ENCODE peak calls at places on chromosomes 1 and 21, in ten cellular contexts. One of them, this sample, is unnamed. For H3K4me1 and H3K27me3, the result is how much of the 10 kb centered on the place peaks cover.

GRCh38 chr21:32802954-32803353 is 31.4 kb upstream of the PAXBP1 start:
- DNase-seq in IMR-90: no peak
- DNase-seq in thoracic aorta: no peak
- DNase-seq in sigmoid colon: no peak
- DNase-seq in heart right ventricle: no peak
- DNase-seq in cardiac muscle cell: no peak
- DNase-seq in body of pancreas: no peak
- DNase-seq in hepatocyte: no peak
- DNase-seq in neural progenitor cell: no peak
- DNase-seq in Caco-2: no peak
- DNase-seq in this sample: no peak

GRCh38 chr1:219323426-219323825 is 149.7 kb downstream of the LYPLAL1 start:
- DNase-seq in IMR-90: peak
- DNase-seq in thoracic aorta: no peak
- DNase-seq in sigmoid colon: no peak
- DNase-seq in heart right ventricle: no peak
- DNase-seq in cardiac muscle cell: peak
- DNase-seq in body of pancreas: no peak
- DNase-seq in hepatocyte: no peak
- DNase-seq in neural progenitor cell: no peak
- DNase-seq in Caco-2: no peak
- DNase-seq in this sample: no peak

GRCh38 chr1:90833497-90834087 is 116.5 kb upstream of the BARHL2 start:
- DNase-seq in IMR-90: no peak
- DNase-seq in thoracic aorta: no peak
- DNase-seq in sigmoid colon: no peak
- DNase-seq in heart right ventricle: no peak
- DNase-seq in cardiac muscle cell: no peak
- DNase-seq in body of pancreas: no peak
- DNase-seq in hepatocyte: no peak
- DNase-seq in neural progenitor cell: peak
- DNase-seq in Caco-2: no peak
- DNase-seq in this sample: no peak

GRCh38 chr1:107920578-107920977 is 44.4 kb downstream of the VAV3 start:
- DNase-seq in IMR-90: no peak
- DNase-seq in thoracic aorta: no peak
- DNase-seq in sigmoid colon: no peak
- DNase-seq in heart right ventricle: no peak
- DNase-seq in cardiac muscle cell: no peak
- DNase-seq in body of pancreas: no peak
- DNase-seq in hepatocyte: no peak
- DNase-seq in neural progenitor cell: no peak
- DNase-seq in Caco-2: no peak
- DNase-seq in this sample: no peak

GRCh38 chr1:202056644-202057334 is 46.4 kb downstream of the ELF3 start:
- DNase-seq in IMR-90: no peak
- DNase-seq in thoracic aorta: no peak
- DNase-seq in sigmoid colon: no peak
- DNase-seq in heart right ventricle: peak
- DNase-seq in cardiac muscle cell: no peak
- DNase-seq in body of pancreas: peak
- DNase-seq in hepatocyte: peak
- DNase-seq in neural progenitor cell: no peak
- DNase-seq in Caco-2: peak
- DNase-seq in this sample: no peak

GRCh38 chr1:240086726-240087125 is 5.0 kb upstream of the FMN2 start:
- DNase-seq in IMR-90: peak
- DNase-seq in thoracic aorta: no peak
- DNase-seq in sigmoid colon: no peak
- DNase-seq in heart right ventricle: no peak
- DNase-seq in cardiac muscle cell: no peak
- DNase-seq in body of pancreas: no peak
- DNase-seq in hepatocyte: no peak
- DNase-seq in neural progenitor cell: no peak
- DNase-seq in Caco-2: no peak
- DNase-seq in this sample: no peak

GRCh38 chr1:1309525-1310385 is 1.4 kb downstream of the PUSL1 start:
- DNase-seq in IMR-90: no peak
- DNase-seq in thoracic aorta: no peak
- DNase-seq in sigmoid colon: no peak
- DNase-seq in heart right ventricle: no peak
- DNase-seq in cardiac muscle cell: no peak
- DNase-seq in body of pancreas: no peak
- DNase-seq in hepatocyte: no peak
- DNase-seq in neural progenitor cell: no peak
- DNase-seq in Caco-2: no peak
- DNase-seq in this sample: peak

GRCh38 chr1:59776960-59777852 is 37.5 kb upstream of the HOOK1 start:
- DNase-seq in IMR-90: peak
- DNase-seq in thoracic aorta: no peak
- DNase-seq in sigmoid colon: no peak
- DNase-seq in heart right ventricle: no peak
- DNase-seq in cardiac muscle cell: peak
- DNase-seq in body of pancreas: no peak
- DNase-seq in hepatocyte: no peak
- DNase-seq in neural progenitor cell: no peak
- DNase-seq in Caco-2: no peak
- DNase-seq in this sample: peak

GRCh38 chr1:166840309-166841302 is 1.3 kb downstream of the POGK start:
- DNase-seq in IMR-90: peak
- DNase-seq in thoracic aorta: no peak
- DNase-seq in sigmoid colon: no peak
- DNase-seq in heart right ventricle: peak
- DNase-seq in cardiac muscle cell: peak
- DNase-seq in body of pancreas: peak
- DNase-seq in hepatocyte: peak
- DNase-seq in neural progenitor cell: no peak
- DNase-seq in Caco-2: peak
- DNase-seq in this sample: peak

GRCh38 chr1:3536395-3536794 is 74.9 kb downstream of the MEGF6 start:
- DNase-seq in IMR-90: no peak
- DNase-seq in thoracic aorta: no peak
- DNase-seq in sigmoid colon: no peak
- DNase-seq in heart right ventricle: no peak
- DNase-seq in cardiac muscle cell: no peak
- DNase-seq in body of pancreas: no peak
- DNase-seq in hepatocyte: no peak
- DNase-seq in neural progenitor cell: no peak
- DNase-seq in Caco-2: no peak
- DNase-seq in this sample: no peak

DNA sequence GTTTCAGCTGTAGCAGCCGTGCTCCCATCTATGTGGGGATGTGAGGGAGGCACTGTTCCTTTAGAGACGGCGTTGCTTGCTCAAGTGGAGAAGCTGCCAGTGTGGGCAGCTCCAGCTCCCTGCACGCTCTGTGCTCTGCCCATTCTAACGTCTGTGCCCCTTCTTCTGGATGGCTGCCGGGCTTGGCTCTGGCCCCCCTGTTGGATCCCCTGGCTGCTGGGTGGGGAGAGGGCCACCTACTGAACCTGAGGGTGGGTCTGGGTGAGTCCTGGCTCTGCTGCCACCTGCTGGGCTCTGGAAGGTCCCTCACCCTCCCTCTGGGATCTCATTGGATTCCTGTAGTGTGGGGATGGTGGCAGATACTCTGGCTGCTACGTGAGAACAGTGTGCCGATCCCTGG is 5.0 kb downstream of the PFKL start:
- DNase-seq in IMR-90: peak
- DNase-seq in thoracic aorta: no peak
- DNase-seq in sigmoid colon: no peak
- DNase-seq in heart right ventricle: no peak
- DNase-seq in cardiac muscle cell: peak
- DNase-seq in body of pancreas: no peak
- DNase-seq in hepatocyte: peak
- DNase-seq in neural progenitor cell: peak
- DNase-seq in Caco-2: peak
- DNase-seq in this sample: peak
- H3K4me1 ChIP-seq in IMR-90: under half
- H3K4me1 ChIP-seq in thoracic aorta: under half
- H3K4me1 ChIP-seq in sigmoid colon: under half
- H3K4me1 ChIP-seq in heart right ventricle: under half
- H3K4me1 ChIP-seq in cardiac muscle cell: under half
- H3K4me1 ChIP-seq in body of pancreas: under half
- H3K4me1 ChIP-seq in hepatocyte: under half
- H3K4me1 ChIP-seq in neural progenitor cell: under half
- H3K4me1 ChIP-seq in Caco-2: under half
- H3K4me1 ChIP-seq in this sample: under half

DNA sequence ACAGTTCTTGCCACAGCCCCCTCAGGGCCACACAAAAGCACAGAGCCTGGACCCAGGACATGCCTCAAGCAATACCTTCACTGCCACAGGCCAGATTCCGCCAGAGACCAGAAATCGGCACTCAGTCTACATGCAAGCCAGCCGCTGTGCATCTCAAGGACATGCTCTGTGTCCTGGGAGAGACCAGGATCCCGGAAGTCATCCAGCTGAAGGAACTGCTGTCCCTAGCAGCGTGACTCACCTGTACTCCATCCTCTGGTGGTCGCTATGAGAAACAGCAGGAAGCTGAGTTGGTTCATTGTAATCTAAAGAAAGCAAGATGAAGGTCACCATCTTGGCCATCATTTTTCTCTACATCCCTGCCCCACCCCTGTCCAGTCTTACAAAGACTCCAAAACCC is 401 bp downstream of the ITLN1 start:
- DNase-seq in IMR-90: no peak
- DNase-seq in thoracic aorta: no peak
- DNase-seq in sigmoid colon: no peak
- DNase-seq in heart right ventricle: no peak
- DNase-seq in cardiac muscle cell: no peak
- DNase-seq in body of pancreas: no peak
- DNase-seq in hepatocyte: no peak
- DNase-seq in neural progenitor cell: peak
- DNase-seq in Caco-2: peak
- DNase-seq in this sample: peak
- H3K27me3 ChIP-seq in IMR-90: under half
- H3K27me3 ChIP-seq in thoracic aorta: under half
- H3K27me3 ChIP-seq in sigmoid colon: under half
- H3K27me3 ChIP-seq in heart right ventricle: under half
- H3K27me3 ChIP-seq in cardiac muscle cell: under half
- H3K27me3 ChIP-seq in body of pancreas: under half
- H3K27me3 ChIP-seq in hepatocyte: under half
- H3K27me3 ChIP-seq in neural progenitor cell: under half
- H3K27me3 ChIP-seq in Caco-2: under half
- H3K27me3 ChIP-seq in this sample: under half

GRCh38 chr1:154330669-154331068 is 5.3 kb downstream of the ATP8B2 start:
- DNase-seq in IMR-90: no peak
- DNase-seq in thoracic aorta: no peak
- DNase-seq in sigmoid colon: no peak
- DNase-seq in heart right ventricle: no peak
- DNase-seq in cardiac muscle cell: no peak
- DNase-seq in body of pancreas: no peak
- DNase-seq in hepatocyte: no peak
- DNase-seq in neural progenitor cell: no peak
- DNase-seq in Caco-2: no peak
- DNase-seq in this sample: no peak

GRCh38 chr1:154327466-154328317 is 2.4 kb downstream of the ATP8B2 start:
- DNase-seq in IMR-90: no peak
- DNase-seq in thoracic aorta: no peak
- DNase-seq in sigmoid colon: no peak
- DNase-seq in heart right ventricle: no peak
- DNase-seq in cardiac muscle cell: no peak
- DNase-seq in body of pancreas: no peak
- DNase-seq in hepatocyte: no peak
- DNase-seq in neural progenitor cell: no peak
- DNase-seq in Caco-2: no peak
- DNase-seq in this sample: peak

GRCh38 chr1:154329551-154330131 is 4.3 kb downstream of the ATP8B2 start:
- DNase-seq in IMR-90: no peak
- DNase-seq in thoracic aorta: no peak
- DNase-seq in sigmoid colon: no peak
- DNase-seq in heart right ventricle: no peak
- DNase-seq in cardiac muscle cell: no peak
- DNase-seq in body of pancreas: no peak
- DNase-seq in hepatocyte: no peak
- DNase-seq in neural progenitor cell: no peak
- DNase-seq in Caco-2: no peak
- DNase-seq in this sample: peak

GRCh38 chr1:154328318-154329151 is 3.2 kb downstream of the ATP8B2 start:
- DNase-seq in IMR-90: peak
- DNase-seq in thoracic aorta: peak
- DNase-seq in sigmoid colon: peak
- DNase-seq in heart right ventricle: peak
- DNase-seq in cardiac muscle cell: peak
- DNase-seq in body of pancreas: peak
- DNase-seq in hepatocyte: peak
- DNase-seq in neural progenitor cell: peak
- DNase-seq in Caco-2: peak
- DNase-seq in this sample: peak

GRCh38 chr1:154329152-154329521 is 3.8 kb downstream of the ATP8B2 start:
- DNase-seq in IMR-90: no peak
- DNase-seq in thoracic aorta: no peak
- DNase-seq in sigmoid colon: no peak
- DNase-seq in heart right ventricle: no peak
- DNase-seq in cardiac muscle cell: no peak
- DNase-seq in body of pancreas: no peak
- DNase-seq in hepatocyte: no peak
- DNase-seq in neural progenitor cell: peak
- DNase-seq in Caco-2: no peak
- DNase-seq in this sample: peak
- TF ChIP-seq CTCF in IMR-90: peak
- TF ChIP-seq CTCF in thoracic aorta: no peak
- TF ChIP-seq CTCF in sigmoid colon: no peak
- TF ChIP-seq CTCF in heart right ventricle: no peak
- TF ChIP-seq CTCF in cardiac muscle cell: peak
- TF ChIP-seq CTCF in body of pancreas: no peak
- TF ChIP-seq CTCF in hepatocyte: peak
- TF ChIP-seq CTCF in neural progenitor cell: peak
- TF ChIP-seq CTCF in Caco-2: peak
- TF ChIP-seq CTCF in this sample: peak

GRCh38 chr1:234897754-234898454 is 230.7 kb downstream of the TOMM20 start:
- DNase-seq in IMR-90: no peak
- DNase-seq in thoracic aorta: no peak
- DNase-seq in sigmoid colon: no peak
- DNase-seq in heart right ventricle: no peak
- DNase-seq in cardiac muscle cell: no peak
- DNase-seq in body of pancreas: no peak
- DNase-seq in hepatocyte: no peak
- DNase-seq in neural progenitor cell: no peak
- DNase-seq in Caco-2: no peak
- DNase-seq in this sample: no peak

GRCh38 chr1:234897365-234897699 is 231.3 kb downstream of the TOMM20 start:
- DNase-seq in IMR-90: no peak
- DNase-seq in thoracic aorta: no peak
- DNase-seq in sigmoid colon: no peak
- DNase-seq in heart right ventricle: no peak
- DNase-seq in cardiac muscle cell: no peak
- DNase-seq in body of pancreas: no peak
- DNase-seq in hepatocyte: no peak
- DNase-seq in neural progenitor cell: no peak
- DNase-seq in Caco-2: no peak
- DNase-seq in this sample: no peak

GRCh38 chr1:234900601-234901000 is 228.0 kb downstream of the TOMM20 start:
- DNase-seq in IMR-90: no peak
- DNase-seq in thoracic aorta: no peak
- DNase-seq in sigmoid colon: peak
- DNase-seq in heart right ventricle: no peak
- DNase-seq in cardiac muscle cell: no peak
- DNase-seq in body of pancreas: no peak
- DNase-seq in hepatocyte: no peak
- DNase-seq in neural progenitor cell: no peak
- DNase-seq in Caco-2: no peak
- DNase-seq in this sample: no peak

GRCh38 chr1:234898455-234899033 is 230.1 kb downstream of the TOMM20 start:
- DNase-seq in IMR-90: no peak
- DNase-seq in thoracic aorta: no peak
- DNase-seq in sigmoid colon: no peak
- DNase-seq in heart right ventricle: no peak
- DNase-seq in cardiac muscle cell: no peak
- DNase-seq in body of pancreas: no peak
- DNase-seq in hepatocyte: no peak
- DNase-seq in neural progenitor cell: no peak
- DNase-seq in Caco-2: no peak
- DNase-seq in this sample: no peak

GRCh38 chr1:234899041-234899787 is 229.4 kb downstream of the TOMM20 start:
- DNase-seq in IMR-90: peak
- DNase-seq in thoracic aorta: no peak
- DNase-seq in sigmoid colon: peak
- DNase-seq in heart right ventricle: peak
- DNase-seq in cardiac muscle cell: peak
- DNase-seq in body of pancreas: peak
- DNase-seq in hepatocyte: peak
- DNase-seq in neural progenitor cell: no peak
- DNase-seq in Caco-2: no peak
- DNase-seq in this sample: peak
- H3K4me1 ChIP-seq in IMR-90: under half
- H3K4me1 ChIP-seq in thoracic aorta: under half
- H3K4me1 ChIP-seq in sigmoid colon: under half
- H3K4me1 ChIP-seq in heart right ventricle: under half
- H3K4me1 ChIP-seq in cardiac muscle cell: under half
- H3K4me1 ChIP-seq in body of pancreas: under half
- H3K4me1 ChIP-seq in hepatocyte: under half
- H3K4me1 ChIP-seq in neural progenitor cell: under half
- H3K4me1 ChIP-seq in Caco-2: under half
- H3K4me1 ChIP-seq in this sample: under half